ENCODE peak calls at places on chromosomes 13 and 19, in six cellular contexts. T, V, H, Z, U and G are unnamed samples.

GRCh38 chr13:51015973-51016372 is 95.1 kb downstream of the C13orf42 start:
- DNase-seq in T (no peak), V (no peak), H (no peak), Z (no peak), U (no peak), G (no peak)

GRCh38 chr19:45641274-45642105 is 2.3 kb upstream of the EML2 start:
- DNase-seq in T (peak), V (no peak), H (peak), Z (peak), U (peak), G (peak)

GRCh38 chr19:10454267-10454666 is 33.9 kb downstream of the PDE4A start:
- DNase-seq in T (no peak), V (peak), H (no peak), Z (peak), U (peak), G (no peak)

GRCh38 chr19:46211201-46211881 is 18.2 kb upstream of the IGFL1 start:
- DNase-seq in T (peak), V (no peak), H (peak), Z (peak), U (peak), G (no peak)

GRCh38 chr13:75222031-75222430 is 259.9 kb downstream of the TBC1D4 start:
- DNase-seq in T (no peak), V (no peak), H (no peak), Z (no peak), U (no peak), G (no peak)

GRCh38 chr19:55131421-55131820 is 14.0 kb upstream of the PPP1R12C start:
- DNase-seq in T (no peak), V (no peak), H (no peak), Z (no peak), U (no peak), G (no peak)

GRCh38 chr13:95496485-95496884 is 56.0 kb upstream of the CLDN10 start:
- DNase-seq in T (no peak), V (no peak), H (no peak), Z (no peak), U (no peak), G (no peak)

GRCh38 chr13:63107163-63107935 is 1691.7 kb upstream of the PCDH20 start:
- DNase-seq in T (no peak), V (no peak), H (no peak), Z (no peak), U (peak), G (no peak)

GRCh38 chr13:109880371-109881346 is 94.3 kb upstream of the IRS2 start:
- DNase-seq in T (no peak), V (no peak), H (no peak), Z (no peak), U (no peak), G (no peak)

GRCh38 chr19:1882786-1883692 is 2.3 kb downstream of the ABHD17A start:
- DNase-seq in T (no peak), V (no peak), H (no peak), Z (no peak), U (no peak), G (no peak)

GRCh38 chr19:22634450-22634827 is 315 bp downstream of the ZNF492 start:
- DNase-seq in T (no peak), V (peak), H (no peak), Z (no peak), U (no peak), G (no peak)

GRCh38 chr13:28001837-28002473 is 13.5 kb upstream of the URAD start:
- DNase-seq in T (no peak), V (no peak), H (no peak), Z (no peak), U (no peak), G (no peak)

GRCh38 chr13:93079294-93079693 is 147.3 kb upstream of the GPC6 start:
- DNase-seq in T (no peak), V (peak), H (no peak), Z (no peak), U (peak), G (no peak)

GRCh38 chr13:26062853-26063444 is 11.1 kb upstream of the SHISA2 start:
- DNase-seq in T (no peak), V (peak), H (peak), Z (peak), U (peak), G (peak)

GRCh38 chr13:71320452-71320851 is 546.6 kb downstream of the DACH1 start:
- DNase-seq in T (no peak), V (no peak), H (peak), Z (peak), U (peak), G (peak)

GRCh38 chr19:1113278-1113985 is 9.6 kb downstream of the GPX4 start:
- DNase-seq in T (peak), V (peak), H (peak), Z (peak), U (peak), G (peak)

GRCh38 chr19:48928164-48929005 is 5.1 kb upstream of the DHDH start:
- DNase-seq in T (no peak), V (no peak), H (no peak), Z (no peak), U (peak), G (no peak)

GRCh38 chr13:89726690-89727435 is 1620.6 kb upstream of the MIR17HG start:
- DNase-seq in T (no peak), V (no peak), H (no peak), Z (no peak), U (peak), G (no peak)

GRCh38 chr19:13149628-13150186 is 468 bp downstream of the STX10 start:
- DNase-seq in T (peak), V (peak), H (peak), Z (peak), U (peak), G (peak)

GRCh38 chr13:72599148-72599743 is 128.2 kb downstream of the MZT1 start:
- DNase-seq in T (no peak), V (no peak), H (no peak), Z (no peak), U (no peak), G (no peak)

GRCh38 chr19:9436358-9436757 is 985 bp upstream of the ZNF266 start:
- DNase-seq in T (no peak), V (no peak), H (no peak), Z (no peak), U (no peak), G (no peak)

GRCh38 chr19:58543826-58544590 is at the start of gene TRIM28:
- DNase-seq in T (peak), V (peak), H (peak), Z (peak), U (peak), G (peak)

GRCh38 chr13:111213964-111214726 is 99.0 kb downstream of the ARHGEF7 start:
- DNase-seq in T (no peak), V (no peak), H (no peak), Z (no peak), U (no peak), G (peak)

GRCh38 chr13:74329978-74330377 is 195.8 kb upstream of the KLF12 start:
- DNase-seq in T (no peak), V (no peak), H (no peak), Z (no peak), U (peak), G (no peak)

GRCh38 chr19:3527250-3527910 is 11.6 kb upstream of the TEKTIP1 start:
- DNase-seq in T (no peak), V (no peak), H (no peak), Z (no peak), U (no peak), G (no peak)

GRCh38 chr13:28611654-28612131 is 47.2 kb upstream of the POMP start:
- DNase-seq in T (no peak), V (no peak), H (no peak), Z (no peak), U (no peak), G (no peak)

GRCh38 chr13:112159575-112160547 is 92.9 kb downstream of the SOX1 start:
- DNase-seq in T (no peak), V (no peak), H (peak), Z (no peak), U (no peak), G (no peak)

GRCh38 chr19:35195822-35196221 is 32.7 kb downstream of the FAM187B start:
- DNase-seq in T (no peak), V (no peak), H (peak), Z (no peak), U (no peak), G (no peak)

GRCh38 chr13:111401755-111402154 is 81.3 kb downstream of the TEX29 start:
- DNase-seq in T (no peak), V (no peak), H (no peak), Z (no peak), U (no peak), G (no peak)

GRCh38 chr19:18847516-18848463 is 16.0 kb downstream of the UPF1 start:
- DNase-seq in T (no peak), V (peak), H (no peak), Z (no peak), U (no peak), G (no peak)

GRCh38 chr19:45113628-45114027 is 20.6 kb downstream of the PPP1R37 start:
- DNase-seq in T (peak), V (no peak), H (peak), Z (no peak), U (peak), G (no peak)

GRCh38 chr13:98746968-98747367 is 5.5 kb downstream of the SLC15A1 start:
- DNase-seq in T (peak), V (no peak), H (peak), Z (no peak), U (peak), G (no peak)

DNA sequence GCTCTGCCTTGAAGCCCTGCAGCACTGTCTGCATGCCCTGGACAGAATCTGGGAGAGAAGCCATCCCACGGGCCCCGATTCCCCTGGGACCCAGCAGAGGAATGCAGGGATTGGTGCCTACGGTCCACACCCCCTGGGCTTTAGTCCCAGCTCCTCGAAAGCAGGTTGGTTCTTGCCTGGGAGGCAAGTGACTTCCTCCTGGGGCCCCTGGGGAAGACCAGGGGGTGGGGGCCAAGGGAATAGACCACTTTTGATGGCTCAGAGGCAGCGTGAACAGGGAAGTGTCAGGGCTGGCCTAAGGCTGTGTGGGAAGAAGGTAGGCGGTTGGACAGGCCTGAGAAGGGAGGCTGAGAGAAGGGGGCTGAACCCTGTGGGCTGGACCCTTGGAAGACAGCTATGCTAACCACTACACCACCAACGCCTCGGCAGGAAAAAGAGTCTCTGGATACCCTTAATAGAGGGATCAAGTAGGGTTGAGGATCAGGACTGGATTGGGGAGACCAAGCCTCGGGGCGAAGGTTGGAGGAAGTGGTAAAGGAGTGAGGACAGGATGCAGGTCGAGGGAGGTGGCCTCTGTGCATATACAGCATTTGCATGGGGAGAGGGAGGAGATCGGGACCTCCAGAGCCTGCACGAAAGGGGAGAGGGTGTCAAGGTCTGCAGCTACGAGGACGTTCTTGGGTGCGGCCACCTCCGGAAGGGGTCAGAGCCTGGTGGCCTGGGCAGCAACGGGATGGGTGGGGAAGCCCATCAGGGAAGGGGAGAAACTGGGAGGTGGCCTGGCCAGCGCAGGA is 774 bp downstream of the DPP9 start:
- DNase-seq in T (no peak), V (no peak), H (peak), Z (peak), U (peak), G (peak)
- H2AFZ ChIP-seq in T (no peak), V (no peak), H (peak), Z (no peak), U (peak), G (peak)

GRCh38 chr13:22120646-22121045 is 449.8 kb downstream of the FGF9 start:
- DNase-seq in T (no peak), V (no peak), H (no peak), Z (no peak), U (no peak), G (no peak)
- H3K4me2 ChIP-seq in T (no peak), V (no peak), H (no peak), Z (no peak), U (no peak), G (no peak)

GRCh38 chr13:84139561-84140158 is 257.4 kb upstream of the SLITRK1 start:
- DNase-seq in T (no peak), V (no peak), H (no peak), Z (no peak), U (no peak), G (no peak)

GRCh38 chr13:84132491-84132890 is 250.2 kb upstream of the SLITRK1 start:
- DNase-seq in T (no peak), V (no peak), H (no peak), Z (no peak), U (no peak), G (no peak)

GRCh38 chr13:84131249-84131648 is 249.0 kb upstream of the SLITRK1 start:
- DNase-seq in T (no peak), V (no peak), H (no peak), Z (no peak), U (no peak), G (no peak)

GRCh38 chr13:84137292-84137691 is 255.0 kb upstream of the SLITRK1 start:
- DNase-seq in T (no peak), V (no peak), H (no peak), Z (no peak), U (no peak), G (no peak)

DNA sequence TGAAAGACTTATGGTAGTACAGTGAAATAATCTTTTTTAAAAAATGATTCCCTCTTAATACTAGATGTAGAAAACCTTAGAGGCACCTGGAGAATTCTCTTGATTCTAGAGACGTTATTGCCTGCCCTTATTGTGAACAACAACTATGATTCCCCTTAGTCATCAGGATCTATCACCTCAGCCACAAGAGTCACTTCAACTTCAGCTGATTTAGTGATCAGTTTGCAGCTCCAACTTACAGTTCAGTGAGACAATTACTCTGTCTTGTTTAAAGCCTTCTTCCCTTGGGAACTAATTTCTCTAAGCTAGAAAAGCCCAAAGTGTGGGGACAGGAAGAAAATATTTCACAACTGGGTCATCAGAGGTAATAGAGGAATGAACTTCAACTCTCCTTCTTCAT is 254.3 kb upstream of the SLITRK1 start:
- DNase-seq in T (no peak), V (no peak), H (no peak), Z (no peak), U (no peak), G (no peak)
- H3K27ac ChIP-seq in T (no peak), V (no peak), H (no peak), Z (no peak), U (no peak), G (no peak)

GRCh38 chr19:38912600-38913514 is 871 bp upstream of the CCER2 start:
- DNase-seq in T (peak), V (no peak), H (no peak), Z (no peak), U (no peak), G (no peak)
- H2AFZ ChIP-seq in T (no peak), V (no peak), H (no peak), Z (no peak), U (no peak), G (no peak)

DNA sequence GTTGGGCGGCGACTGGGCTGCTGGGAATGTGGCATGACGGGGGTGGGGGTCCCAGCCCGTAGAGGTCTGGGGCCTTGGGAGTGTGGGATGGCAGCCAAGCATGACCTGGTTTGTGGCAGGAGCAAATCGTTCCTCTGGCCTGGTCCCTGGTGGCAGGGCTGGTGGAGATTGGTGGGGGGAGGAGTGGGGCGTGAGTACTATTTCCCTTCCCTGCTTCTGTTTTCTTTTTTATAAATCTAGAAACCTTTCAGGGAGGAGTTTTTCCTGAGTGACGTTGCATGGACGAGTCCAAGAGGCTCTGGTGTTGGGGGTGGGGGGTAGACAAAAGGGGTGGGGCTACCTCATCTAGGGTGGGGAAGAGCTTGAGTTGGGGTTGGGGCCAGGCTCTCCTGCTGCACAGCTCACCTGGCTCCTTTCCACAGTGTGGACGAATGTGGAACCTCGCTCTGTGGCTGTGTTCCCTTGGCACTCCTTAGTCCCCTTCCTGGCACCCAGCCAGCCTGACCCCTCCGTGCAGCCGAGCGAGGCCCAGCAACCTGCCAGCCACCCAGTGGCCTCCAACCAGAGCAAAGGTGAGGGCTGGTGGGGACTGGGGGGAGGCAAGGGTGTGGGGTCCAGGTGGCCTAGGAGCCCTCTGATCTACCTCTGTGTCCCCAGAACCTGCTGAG is 15.4 kb upstream of the PRR19 start:
- DNase-seq in T (no peak), V (peak), H (peak), Z (no peak), U (no peak), G (peak)
- H3K4me2 ChIP-seq in T (no peak), V (peak), H (peak), Z (peak), U (no peak), G (peak)

DNA sequence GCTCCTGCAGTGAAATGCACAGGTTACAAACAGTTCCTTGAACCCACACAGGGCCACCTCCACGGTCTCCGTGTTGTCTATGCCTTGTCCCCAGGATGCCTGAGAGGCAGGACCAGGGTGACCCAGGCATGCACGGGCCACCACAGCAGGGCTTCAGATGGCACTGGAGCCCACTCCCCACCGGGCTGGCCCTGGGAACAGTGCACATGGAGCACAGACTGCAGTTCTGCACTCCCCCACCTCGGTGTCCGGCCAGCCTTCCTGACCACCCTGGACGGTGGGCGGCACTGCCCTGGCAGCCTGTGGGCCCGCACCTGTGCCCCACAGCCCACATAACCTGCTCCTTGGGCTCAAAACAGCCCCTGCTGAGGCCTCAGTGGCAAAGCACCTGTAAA is 14.3 kb upstream of the SLC35E1 start:
- DNase-seq in T (no peak), V (no peak), H (no peak), Z (no peak), U (no peak), G (peak)
- H3K27ac ChIP-seq in T (peak), V (no peak), H (no peak), Z (no peak), U (no peak), G (peak)